ENCODE peak calls at places on chromosome 14, in seven cellular contexts. One of them, this sample, is unnamed.

GRCh38 chr14:68854421-68854820 is 61.6 kb upstream of the ZFP36L1 start:
- DNase-seq in sciatic nerve: no peak
- DNase-seq in Karpas-422: no peak
- DNase-seq in HTR-8/SVneo: no peak
- DNase-seq in choroid plexus epithelial cell: no peak
- DNase-seq in erythroblast: no peak
- DNase-seq in NCI-H345: no peak
- DNase-seq in this sample: no peak

GRCh38 chr14:31968912-31969311 is 108.2 kb upstream of the ARHGAP5 start:
- DNase-seq in sciatic nerve: no peak
- DNase-seq in Karpas-422: no peak
- DNase-seq in HTR-8/SVneo: no peak
- DNase-seq in choroid plexus epithelial cell: no peak
- DNase-seq in erythroblast: no peak
- DNase-seq in NCI-H345: no peak
- DNase-seq in this sample: no peak

GRCh38 chr14:106039400-106039799 is 513.0 kb downstream of the TMEM121 start:
- DNase-seq in sciatic nerve: no peak
- DNase-seq in Karpas-422: peak
- DNase-seq in HTR-8/SVneo: no peak
- DNase-seq in choroid plexus epithelial cell: no peak
- DNase-seq in erythroblast: peak
- DNase-seq in NCI-H345: no peak
- DNase-seq in this sample: no peak

GRCh38 chr14:24297190-24297964 is 2.2 kb downstream of the DHRS1 start:
- DNase-seq in sciatic nerve: no peak
- DNase-seq in Karpas-422: no peak
- DNase-seq in HTR-8/SVneo: no peak
- DNase-seq in choroid plexus epithelial cell: peak
- DNase-seq in erythroblast: peak
- DNase-seq in NCI-H345: peak
- DNase-seq in this sample: no peak

GRCh38 chr14:74952697-74953484 is 2.5 kb downstream of the PGF start:
- DNase-seq in sciatic nerve: no peak
- DNase-seq in Karpas-422: no peak
- DNase-seq in HTR-8/SVneo: no peak
- DNase-seq in choroid plexus epithelial cell: no peak
- DNase-seq in erythroblast: peak
- DNase-seq in NCI-H345: peak
- DNase-seq in this sample: no peak

GRCh38 chr14:68409355-68409754 is 383.5 kb downstream of the ZFP36L1 start:
- DNase-seq in sciatic nerve: no peak
- DNase-seq in Karpas-422: no peak
- DNase-seq in HTR-8/SVneo: no peak
- DNase-seq in choroid plexus epithelial cell: peak
- DNase-seq in erythroblast: no peak
- DNase-seq in NCI-H345: no peak
- DNase-seq in this sample: no peak

GRCh38 chr14:31194661-31195060 is 12.9 kb downstream of the HECTD1 start:
- DNase-seq in sciatic nerve: no peak
- DNase-seq in Karpas-422: no peak
- DNase-seq in HTR-8/SVneo: no peak
- DNase-seq in choroid plexus epithelial cell: peak
- DNase-seq in erythroblast: no peak
- DNase-seq in NCI-H345: no peak
- DNase-seq in this sample: no peak

GRCh38 chr14:42950363-42950762 is 1343.7 kb downstream of the LRFN5 start:
- DNase-seq in sciatic nerve: no peak
- DNase-seq in Karpas-422: no peak
- DNase-seq in HTR-8/SVneo: no peak
- DNase-seq in choroid plexus epithelial cell: no peak
- DNase-seq in erythroblast: no peak
- DNase-seq in NCI-H345: no peak
- DNase-seq in this sample: no peak

GRCh38 chr14:70468731-70469130 is 16.8 kb downstream of the ADAM21 start:
- DNase-seq in sciatic nerve: no peak
- DNase-seq in Karpas-422: no peak
- DNase-seq in HTR-8/SVneo: no peak
- DNase-seq in choroid plexus epithelial cell: no peak
- DNase-seq in erythroblast: no peak
- DNase-seq in NCI-H345: no peak
- DNase-seq in this sample: no peak

GRCh38 chr14:104206281-104206904 is 68.0 kb downstream of the KIF26A start:
- DNase-seq in sciatic nerve: no peak
- DNase-seq in Karpas-422: no peak
- DNase-seq in HTR-8/SVneo: no peak
- DNase-seq in choroid plexus epithelial cell: peak
- DNase-seq in erythroblast: no peak
- DNase-seq in NCI-H345: peak
- DNase-seq in this sample: no peak

GRCh38 chr14:24312736-24313507 is 1.6 kb downstream of the LTB4R start:
- DNase-seq in sciatic nerve: no peak
- DNase-seq in Karpas-422: no peak
- DNase-seq in HTR-8/SVneo: no peak
- DNase-seq in choroid plexus epithelial cell: peak
- DNase-seq in erythroblast: no peak
- DNase-seq in NCI-H345: no peak
- DNase-seq in this sample: no peak

GRCh38 chr14:67555518-67556090 is 22.5 kb downstream of the PLEKHH1 start:
- DNase-seq in sciatic nerve: peak
- DNase-seq in Karpas-422: no peak
- DNase-seq in HTR-8/SVneo: no peak
- DNase-seq in choroid plexus epithelial cell: no peak
- DNase-seq in erythroblast: no peak
- DNase-seq in NCI-H345: no peak
- DNase-seq in this sample: no peak

GRCh38 chr14:96986701-96987474 is 189.7 kb downstream of the VRK1 start:
- DNase-seq in sciatic nerve: no peak
- DNase-seq in Karpas-422: peak
- DNase-seq in HTR-8/SVneo: no peak
- DNase-seq in choroid plexus epithelial cell: no peak
- DNase-seq in erythroblast: no peak
- DNase-seq in NCI-H345: no peak
- DNase-seq in this sample: no peak

GRCh38 chr14:78688503-78688902 is 518.3 kb downstream of the NRXN3 start:
- DNase-seq in sciatic nerve: no peak
- DNase-seq in Karpas-422: no peak
- DNase-seq in HTR-8/SVneo: no peak
- DNase-seq in choroid plexus epithelial cell: no peak
- DNase-seq in erythroblast: no peak
- DNase-seq in NCI-H345: no peak
- DNase-seq in this sample: no peak

GRCh38 chr14:89418976-89419375 is 1.9 kb upstream of the FOXN3 start:
- DNase-seq in sciatic nerve: no peak
- DNase-seq in Karpas-422: no peak
- DNase-seq in HTR-8/SVneo: no peak
- DNase-seq in choroid plexus epithelial cell: no peak
- DNase-seq in erythroblast: no peak
- DNase-seq in NCI-H345: no peak
- DNase-seq in this sample: no peak

GRCh38 chr14:37580146-37580545 is 14.9 kb downstream of the FOXA1 start:
- DNase-seq in sciatic nerve: no peak
- DNase-seq in Karpas-422: no peak
- DNase-seq in HTR-8/SVneo: no peak
- DNase-seq in choroid plexus epithelial cell: no peak
- DNase-seq in erythroblast: no peak
- DNase-seq in NCI-H345: no peak
- DNase-seq in this sample: no peak

GRCh38 chr14:31000629-31001338 is 24.7 kb upstream of the AP4S1 start:
- DNase-seq in sciatic nerve: no peak
- DNase-seq in Karpas-422: no peak
- DNase-seq in HTR-8/SVneo: no peak
- DNase-seq in choroid plexus epithelial cell: no peak
- DNase-seq in erythroblast: no peak
- DNase-seq in NCI-H345: no peak
- DNase-seq in this sample: no peak

GRCh38 chr14:23153891-23154796 is 29.3 kb downstream of the SLC7A8 start:
- DNase-seq in sciatic nerve: peak
- DNase-seq in Karpas-422: no peak
- DNase-seq in HTR-8/SVneo: no peak
- DNase-seq in choroid plexus epithelial cell: peak
- DNase-seq in erythroblast: peak
- DNase-seq in NCI-H345: no peak
- DNase-seq in this sample: peak

GRCh38 chr14:99881011-99881410 is 87.8 kb downstream of the EML1 start:
- DNase-seq in sciatic nerve: no peak
- DNase-seq in Karpas-422: no peak
- DNase-seq in HTR-8/SVneo: no peak
- DNase-seq in choroid plexus epithelial cell: no peak
- DNase-seq in erythroblast: no peak
- DNase-seq in NCI-H345: no peak
- DNase-seq in this sample: peak

GRCh38 chr14:54348001-54348611 is 48.7 kb upstream of the CDKN3 start:
- DNase-seq in sciatic nerve: no peak
- DNase-seq in Karpas-422: peak
- DNase-seq in HTR-8/SVneo: peak
- DNase-seq in choroid plexus epithelial cell: peak
- DNase-seq in erythroblast: peak
- DNase-seq in NCI-H345: peak
- DNase-seq in this sample: no peak

GRCh38 chr14:31449971-31450610 is 7.2 kb downstream of the DTD2 start:
- DNase-seq in sciatic nerve: no peak
- DNase-seq in Karpas-422: peak
- DNase-seq in HTR-8/SVneo: peak
- DNase-seq in choroid plexus epithelial cell: peak
- DNase-seq in erythroblast: peak
- DNase-seq in NCI-H345: peak
- DNase-seq in this sample: no peak

GRCh38 chr14:57486767-57487379 is 6.8 kb downstream of the CCDC198 start:
- DNase-seq in sciatic nerve: no peak
- DNase-seq in Karpas-422: peak
- DNase-seq in HTR-8/SVneo: peak
- DNase-seq in choroid plexus epithelial cell: peak
- DNase-seq in erythroblast: peak
- DNase-seq in NCI-H345: peak
- DNase-seq in this sample: peak

GRCh38 chr14:70919774-70920173 is 12.5 kb downstream of the PCNX1 start:
- DNase-seq in sciatic nerve: no peak
- DNase-seq in Karpas-422: no peak
- DNase-seq in HTR-8/SVneo: no peak
- DNase-seq in choroid plexus epithelial cell: peak
- DNase-seq in erythroblast: no peak
- DNase-seq in NCI-H345: no peak
- DNase-seq in this sample: no peak

GRCh38 chr14:104799657-104800599 is 973 bp upstream of the ZBTB42 start:
- DNase-seq in sciatic nerve: peak
- DNase-seq in Karpas-422: peak
- DNase-seq in HTR-8/SVneo: peak
- DNase-seq in choroid plexus epithelial cell: peak
- DNase-seq in erythroblast: peak
- DNase-seq in NCI-H345: peak
- DNase-seq in this sample: no peak

GRCh38 chr14:78083837-78084236 is 86.3 kb upstream of the NRXN3 start:
- DNase-seq in sciatic nerve: no peak
- DNase-seq in Karpas-422: no peak
- DNase-seq in HTR-8/SVneo: no peak
- DNase-seq in choroid plexus epithelial cell: no peak
- DNase-seq in erythroblast: no peak
- DNase-seq in NCI-H345: no peak
- DNase-seq in this sample: no peak

GRCh38 chr14:63777024-63777423 is 49.2 kb upstream of the SGPP1 start:
- DNase-seq in sciatic nerve: no peak
- DNase-seq in Karpas-422: no peak
- DNase-seq in HTR-8/SVneo: peak
- DNase-seq in choroid plexus epithelial cell: peak
- DNase-seq in erythroblast: no peak
- DNase-seq in NCI-H345: no peak
- DNase-seq in this sample: peak

GRCh38 chr14:67487937-67488893 is at the start of gene TMEM229B:
- DNase-seq in sciatic nerve: no peak
- DNase-seq in Karpas-422: peak
- DNase-seq in HTR-8/SVneo: no peak
- DNase-seq in choroid plexus epithelial cell: peak
- DNase-seq in erythroblast: peak
- DNase-seq in NCI-H345: no peak
- DNase-seq in this sample: no peak